ENCODE peak calls at places on chromosome 18, in eight cellular contexts. One of them, this sample, is unnamed.

GRCh38 chr18:54875063-54875462 is 46.8 kb downstream of the RAB27B start:
- DNase-seq in D341Med: no peak
- DNase-seq in RCC 7860: no peak
- DNase-seq in activated T-helper 1 cell treated with anti-CD3 and anti-CD28 coated beads, Interleukin-2, amount 50 U/mL, for 16 hours: no peak
- DNase-seq in nucleus accumbens: no peak
- DNase-seq in left kidney: no peak
- DNase-seq in C1 segment of cervical spinal cord: no peak
- DNase-seq in activated CD4-positive, alpha-beta T cell treated with anti-CD3 and anti-CD28 coated beads, Interleukin-2, amount 10 ng/mL, durations not matched to agents 7 days and 5 days: no peak
- DNase-seq in this sample: no peak

GRCh38 chr18:23324861-23325260 is 128.2 kb upstream of the RIOK3 start:
- DNase-seq in activated CD4-positive, alpha-beta T cell treated with anti-CD3 and anti-CD28 coated beads, Interleukin-2, amount 10 ng/mL, durations not matched to agents 7 days and 5 days: no peak
- DNase-seq in left kidney: no peak
- DNase-seq in nucleus accumbens: no peak
- DNase-seq in activated T-helper 1 cell treated with anti-CD3 and anti-CD28 coated beads, Interleukin-2, amount 50 U/mL, for 16 hours: no peak
- DNase-seq in D341Med: peak
- DNase-seq in RCC 7860: no peak
- DNase-seq in C1 segment of cervical spinal cord: no peak
- DNase-seq in this sample: no peak

GRCh38 chr18:31506024-31506742 is 8.2 kb downstream of the DSG2 start:
- DNase-seq in activated T-helper 1 cell treated with anti-CD3 and anti-CD28 coated beads, Interleukin-2, amount 50 U/mL, for 16 hours: no peak
- DNase-seq in left kidney: peak
- DNase-seq in D341Med: no peak
- DNase-seq in activated CD4-positive, alpha-beta T cell treated with anti-CD3 and anti-CD28 coated beads, Interleukin-2, amount 10 ng/mL, durations not matched to agents 7 days and 5 days: no peak
- DNase-seq in nucleus accumbens: no peak
- DNase-seq in RCC 7860: no peak
- DNase-seq in C1 segment of cervical spinal cord: no peak
- DNase-seq in this sample: no peak

GRCh38 chr18:44452346-44452745 is 228.3 kb upstream of the SETBP1 start:
- DNase-seq in nucleus accumbens: no peak
- DNase-seq in D341Med: no peak
- DNase-seq in left kidney: no peak
- DNase-seq in activated T-helper 1 cell treated with anti-CD3 and anti-CD28 coated beads, Interleukin-2, amount 50 U/mL, for 16 hours: no peak
- DNase-seq in C1 segment of cervical spinal cord: no peak
- DNase-seq in activated CD4-positive, alpha-beta T cell treated with anti-CD3 and anti-CD28 coated beads, Interleukin-2, amount 10 ng/mL, durations not matched to agents 7 days and 5 days: no peak
- DNase-seq in RCC 7860: no peak
- DNase-seq in this sample: no peak

GRCh38 chr18:23207191-23207955 is 72.1 kb downstream of the CABLES1 start:
- DNase-seq in C1 segment of cervical spinal cord: no peak
- DNase-seq in left kidney: no peak
- DNase-seq in nucleus accumbens: no peak
- DNase-seq in activated CD4-positive, alpha-beta T cell treated with anti-CD3 and anti-CD28 coated beads, Interleukin-2, amount 10 ng/mL, durations not matched to agents 7 days and 5 days: no peak
- DNase-seq in RCC 7860: no peak
- DNase-seq in D341Med: no peak
- DNase-seq in activated T-helper 1 cell treated with anti-CD3 and anti-CD28 coated beads, Interleukin-2, amount 50 U/mL, for 16 hours: no peak
- DNase-seq in this sample: no peak

GRCh38 chr18:10926565-10927194 is 222.7 kb downstream of the PIEZO2 start:
- DNase-seq in activated T-helper 1 cell treated with anti-CD3 and anti-CD28 coated beads, Interleukin-2, amount 50 U/mL, for 16 hours: no peak
- DNase-seq in C1 segment of cervical spinal cord: no peak
- DNase-seq in D341Med: no peak
- DNase-seq in activated CD4-positive, alpha-beta T cell treated with anti-CD3 and anti-CD28 coated beads, Interleukin-2, amount 10 ng/mL, durations not matched to agents 7 days and 5 days: no peak
- DNase-seq in RCC 7860: peak
- DNase-seq in left kidney: peak
- DNase-seq in nucleus accumbens: no peak
- DNase-seq in this sample: no peak

GRCh38 chr18:43484710-43485109 is 207.4 kb upstream of the SYT4 start:
- DNase-seq in RCC 7860: no peak
- DNase-seq in activated T-helper 1 cell treated with anti-CD3 and anti-CD28 coated beads, Interleukin-2, amount 50 U/mL, for 16 hours: no peak
- DNase-seq in activated CD4-positive, alpha-beta T cell treated with anti-CD3 and anti-CD28 coated beads, Interleukin-2, amount 10 ng/mL, durations not matched to agents 7 days and 5 days: no peak
- DNase-seq in nucleus accumbens: no peak
- DNase-seq in left kidney: no peak
- DNase-seq in D341Med: no peak
- DNase-seq in C1 segment of cervical spinal cord: no peak
- DNase-seq in this sample: no peak

GRCh38 chr18:66682855-66683322 is 79.0 kb upstream of the CDH19 start:
- DNase-seq in D341Med: no peak
- DNase-seq in RCC 7860: no peak
- DNase-seq in activated T-helper 1 cell treated with anti-CD3 and anti-CD28 coated beads, Interleukin-2, amount 50 U/mL, for 16 hours: no peak
- DNase-seq in activated CD4-positive, alpha-beta T cell treated with anti-CD3 and anti-CD28 coated beads, Interleukin-2, amount 10 ng/mL, durations not matched to agents 7 days and 5 days: no peak
- DNase-seq in C1 segment of cervical spinal cord: peak
- DNase-seq in nucleus accumbens: peak
- DNase-seq in left kidney: peak
- DNase-seq in this sample: no peak

GRCh38 chr18:40473221-40473620 is 1481.8 kb upstream of the PIK3C3 start:
- DNase-seq in left kidney: no peak
- DNase-seq in D341Med: no peak
- DNase-seq in activated CD4-positive, alpha-beta T cell treated with anti-CD3 and anti-CD28 coated beads, Interleukin-2, amount 10 ng/mL, durations not matched to agents 7 days and 5 days: no peak
- DNase-seq in activated T-helper 1 cell treated with anti-CD3 and anti-CD28 coated beads, Interleukin-2, amount 50 U/mL, for 16 hours: no peak
- DNase-seq in nucleus accumbens: no peak
- DNase-seq in C1 segment of cervical spinal cord: no peak
- DNase-seq in RCC 7860: no peak
- DNase-seq in this sample: no peak

GRCh38 chr18:77316641-77317040 is 67.0 kb downstream of the GALR1 start:
- DNase-seq in D341Med: no peak
- DNase-seq in nucleus accumbens: no peak
- DNase-seq in C1 segment of cervical spinal cord: no peak
- DNase-seq in activated CD4-positive, alpha-beta T cell treated with anti-CD3 and anti-CD28 coated beads, Interleukin-2, amount 10 ng/mL, durations not matched to agents 7 days and 5 days: no peak
- DNase-seq in RCC 7860: no peak
- DNase-seq in activated T-helper 1 cell treated with anti-CD3 and anti-CD28 coated beads, Interleukin-2, amount 50 U/mL, for 16 hours: no peak
- DNase-seq in left kidney: no peak
- DNase-seq in this sample: no peak